ENCODE peak calls at places on chromosomes 16 and 17, in five cellular contexts. J, V, G, W and F are unnamed samples.

GRCh38 chr17:80916246-80916645 is 75.4 kb upstream of the CHMP6 start:
- DNase-seq in J (no peak), V (no peak), G (no peak), W (no peak), F (no peak)

GRCh38 chr17:71168083-71168741 is 952.6 kb upstream of the SOX9 start:
- DNase-seq in J (no peak), V (no peak), G (no peak), W (peak), F (no peak)

GRCh38 chr16:2388139-2388874 is 40.9 kb upstream of the CCNF start:
- DNase-seq in J (no peak), V (no peak), G (no peak), W (no peak), F (no peak)

GRCh38 chr16:5928476-5929055 is 831.0 kb upstream of the EEF2KMT start:
- DNase-seq in J (no peak), V (no peak), G (no peak), W (no peak), F (no peak)

GRCh38 chr16:75319513-75320401 is 68.3 kb upstream of the BCAR1 start:
- DNase-seq in J (peak), V (peak), G (peak), W (no peak), F (peak)

GRCh38 chr16:11583171-11583570 is 3.5 kb downstream of the LITAF start:
- DNase-seq in J (no peak), V (peak), G (no peak), W (no peak), F (peak)

GRCh38 chr16:73308776-73309175 is 260.8 kb upstream of the ZFHX3 start:
- DNase-seq in J (no peak), V (no peak), G (no peak), W (no peak), F (no peak)

GRCh38 chr17:29838961-29839360 is 91.1 kb downstream of the SSH2 start:
- DNase-seq in J (no peak), V (peak), G (no peak), W (peak), F (peak)

GRCh38 chr17:45288825-45289224 is 26.9 kb upstream of the SPATA32 start:
- DNase-seq in J (no peak), V (no peak), G (no peak), W (no peak), F (no peak)

GRCh38 chr17:64183815-64184397 is 54.0 kb upstream of the ERN1 start:
- DNase-seq in J (no peak), V (peak), G (no peak), W (peak), F (peak)

GRCh38 chr16:49533436-49533835 is 159.8 kb downstream of the C16orf78 start:
- DNase-seq in J (no peak), V (no peak), G (no peak), W (no peak), F (no peak)

GRCh38 chr16:68284847-68285246 is 20.5 kb downstream of the SLC7A6 start:
- DNase-seq in J (no peak), V (no peak), G (no peak), W (no peak), F (no peak)